ENCODE peak calls at places on chromosomes 2 and 18, in seven cellular contexts. One of them, this sample, is unnamed.

GRCh38 chr18:79944746-79945117 is 6.7 kb downstream of the SLC66A2 start:
- DNase-seq in activated T-cell treated with anti-CD3 and anti-CD28 coated beads for 24 hours: no peak
- DNase-seq in hippocampal formation: no peak
- DNase-seq in IMR-90: no peak
- DNase-seq in COR-L47: no peak
- DNase-seq in left cardiac atrium: no peak
- DNase-seq in ELF-1: no peak
- DNase-seq in this sample: no peak

GRCh38 chr2:113251118-113251517 is 27.6 kb downstream of the PAX8 start:
- DNase-seq in ELF-1: no peak
- DNase-seq in COR-L47: no peak
- DNase-seq in hippocampal formation: no peak
- DNase-seq in IMR-90: no peak
- DNase-seq in activated T-cell treated with anti-CD3 and anti-CD28 coated beads for 24 hours: no peak
- DNase-seq in left cardiac atrium: no peak
- DNase-seq in this sample: no peak

GRCh38 chr2:234388591-234388990 is 108.3 kb downstream of the ARL4C start:
- DNase-seq in hippocampal formation: no peak
- DNase-seq in left cardiac atrium: no peak
- DNase-seq in activated T-cell treated with anti-CD3 and anti-CD28 coated beads for 24 hours: no peak
- DNase-seq in COR-L47: no peak
- DNase-seq in ELF-1: no peak
- DNase-seq in IMR-90: no peak
- DNase-seq in this sample: no peak

GRCh38 chr2:127086800-127087737 is 19.9 kb downstream of the BIN1 start:
- DNase-seq in left cardiac atrium: peak; percentile 88
- DNase-seq in IMR-90: peak; percentile 88
- DNase-seq in activated T-cell treated with anti-CD3 and anti-CD28 coated beads for 24 hours: no peak
- DNase-seq in hippocampal formation: no peak
- DNase-seq in COR-L47: no peak
- DNase-seq in ELF-1: peak; percentile 98
- DNase-seq in this sample: no peak

GRCh38 chr2:241272722-241273551 is 42.5 kb downstream of the HDLBP start:
- DNase-seq in COR-L47: no peak
- DNase-seq in hippocampal formation: peak; percentile 53
- DNase-seq in IMR-90: peak; percentile 59
- DNase-seq in ELF-1: peak; percentile 40
- DNase-seq in left cardiac atrium: peak; percentile 87
- DNase-seq in activated T-cell treated with anti-CD3 and anti-CD28 coated beads for 24 hours: peak; percentile 43
- DNase-seq in this sample: peak; percentile 7

GRCh38 chr18:66813138-66813537 is 209.2 kb upstream of the CDH19 start:
- DNase-seq in ELF-1: no peak
- DNase-seq in COR-L47: no peak
- DNase-seq in hippocampal formation: no peak
- DNase-seq in activated T-cell treated with anti-CD3 and anti-CD28 coated beads for 24 hours: no peak
- DNase-seq in left cardiac atrium: no peak
- DNase-seq in IMR-90: no peak
- DNase-seq in this sample: no peak

GRCh38 chr2:225598922-225599321 is 199.4 kb downstream of the NYAP2 start:
- DNase-seq in IMR-90: no peak
- DNase-seq in ELF-1: no peak
- DNase-seq in hippocampal formation: no peak
- DNase-seq in activated T-cell treated with anti-CD3 and anti-CD28 coated beads for 24 hours: no peak
- DNase-seq in COR-L47: no peak
- DNase-seq in left cardiac atrium: no peak
- DNase-seq in this sample: no peak

GRCh38 chr2:185979546-185980071 is 241.0 kb downstream of the FSIP2 start:
- DNase-seq in IMR-90: no peak
- DNase-seq in hippocampal formation: no peak
- DNase-seq in ELF-1: no peak
- DNase-seq in COR-L47: no peak
- DNase-seq in activated T-cell treated with anti-CD3 and anti-CD28 coated beads for 24 hours: no peak
- DNase-seq in left cardiac atrium: no peak
- DNase-seq in this sample: no peak

GRCh38 chr2:240418311-240418710 is 17.2 kb upstream of the GPC1 start:
- DNase-seq in activated T-cell treated with anti-CD3 and anti-CD28 coated beads for 24 hours: no peak
- DNase-seq in left cardiac atrium: no peak
- DNase-seq in ELF-1: no peak
- DNase-seq in hippocampal formation: no peak
- DNase-seq in COR-L47: no peak
- DNase-seq in IMR-90: no peak
- DNase-seq in this sample: no peak

GRCh38 chr2:162116372-162116771 is 35.7 kb downstream of the GCG start:
- DNase-seq in activated T-cell treated with anti-CD3 and anti-CD28 coated beads for 24 hours: no peak
- DNase-seq in ELF-1: no peak
- DNase-seq in COR-L47: no peak
- DNase-seq in left cardiac atrium: no peak
- DNase-seq in hippocampal formation: no peak
- DNase-seq in IMR-90: no peak
- DNase-seq in this sample: no peak

GRCh38 chr18:457120-457519 is 43.4 kb downstream of the COLEC12 start:
- DNase-seq in ELF-1: peak; percentile 68
- DNase-seq in left cardiac atrium: peak; percentile 44
- DNase-seq in COR-L47: no peak
- DNase-seq in IMR-90: peak; percentile 70
- DNase-seq in activated T-cell treated with anti-CD3 and anti-CD28 coated beads for 24 hours: no peak
- DNase-seq in hippocampal formation: no peak
- DNase-seq in this sample: peak; percentile 16

GRCh38 chr2:144596074-144596871 is 76.4 kb upstream of the ZEB2 start:
- DNase-seq in ELF-1: peak; percentile 57
- DNase-seq in COR-L47: no peak
- DNase-seq in IMR-90: peak; percentile 69
- DNase-seq in left cardiac atrium: peak; percentile 20
- DNase-seq in activated T-cell treated with anti-CD3 and anti-CD28 coated beads for 24 hours: no peak
- DNase-seq in hippocampal formation: no peak
- DNase-seq in this sample: no peak

GRCh38 chr2:149782566-149782965 is 195.0 kb upstream of the MMADHC start:
- DNase-seq in IMR-90: peak; percentile 55
- DNase-seq in COR-L47: no peak
- DNase-seq in left cardiac atrium: no peak
- DNase-seq in activated T-cell treated with anti-CD3 and anti-CD28 coated beads for 24 hours: no peak
- DNase-seq in hippocampal formation: no peak
- DNase-seq in ELF-1: no peak
- DNase-seq in this sample: no peak

GRCh38 chr2:218959141-218959731 is at the start of gene CDK5R2:
- DNase-seq in IMR-90: peak; percentile 72
- DNase-seq in left cardiac atrium: peak; percentile 73
- DNase-seq in activated T-cell treated with anti-CD3 and anti-CD28 coated beads for 24 hours: peak; percentile 74
- DNase-seq in ELF-1: peak; percentile 93
- DNase-seq in COR-L47: peak; percentile 96
- DNase-seq in hippocampal formation: peak; percentile 64
- DNase-seq in this sample: peak; percentile 90

GRCh38 chr2:225584821-225585220 is 185.3 kb downstream of the NYAP2 start:
- DNase-seq in left cardiac atrium: no peak
- DNase-seq in ELF-1: no peak
- DNase-seq in hippocampal formation: no peak
- DNase-seq in IMR-90: no peak
- DNase-seq in COR-L47: peak; percentile 61
- DNase-seq in activated T-cell treated with anti-CD3 and anti-CD28 coated beads for 24 hours: no peak
- DNase-seq in this sample: no peak

GRCh38 chr18:52499646-52500045 is 159.6 kb downstream of the DCC start:
- DNase-seq in hippocampal formation: no peak
- DNase-seq in left cardiac atrium: no peak
- DNase-seq in COR-L47: peak; percentile 25
- DNase-seq in ELF-1: no peak
- DNase-seq in activated T-cell treated with anti-CD3 and anti-CD28 coated beads for 24 hours: no peak
- DNase-seq in IMR-90: no peak
- DNase-seq in this sample: peak; percentile 70

GRCh38 chr2:58640042-58640441 is 398.9 kb upstream of the FANCL start:
- DNase-seq in COR-L47: no peak
- DNase-seq in activated T-cell treated with anti-CD3 and anti-CD28 coated beads for 24 hours: no peak
- DNase-seq in left cardiac atrium: no peak
- DNase-seq in IMR-90: no peak
- DNase-seq in hippocampal formation: no peak
- DNase-seq in ELF-1: peak; percentile 4
- DNase-seq in this sample: no peak

GRCh38 chr2:219155054-219155644 is 5.5 kb downstream of the NHEJ1 start:
- DNase-seq in COR-L47: peak; percentile 89
- DNase-seq in activated T-cell treated with anti-CD3 and anti-CD28 coated beads for 24 hours: peak; percentile 24
- DNase-seq in ELF-1: peak; percentile 63
- DNase-seq in left cardiac atrium: no peak
- DNase-seq in hippocampal formation: peak; percentile 11
- DNase-seq in IMR-90: peak; percentile 73
- DNase-seq in this sample: peak; percentile 76

GRCh38 chr2:237922641-237923361 is 44.0 kb upstream of the UBE2F start:
- DNase-seq in IMR-90: no peak
- DNase-seq in COR-L47: no peak
- DNase-seq in hippocampal formation: no peak
- DNase-seq in ELF-1: no peak
- DNase-seq in left cardiac atrium: no peak
- DNase-seq in activated T-cell treated with anti-CD3 and anti-CD28 coated beads for 24 hours: no peak
- DNase-seq in this sample: peak; percentile 55

GRCh38 chr2:223084873-223085272 is 32.9 kb downstream of the KCNE4 start:
- DNase-seq in COR-L47: peak; percentile 75
- DNase-seq in hippocampal formation: no peak
- DNase-seq in ELF-1: peak; percentile 29
- DNase-seq in IMR-90: peak; percentile 41
- DNase-seq in activated T-cell treated with anti-CD3 and anti-CD28 coated beads for 24 hours: no peak
- DNase-seq in left cardiac atrium: no peak
- DNase-seq in this sample: peak; percentile 76

GRCh38 chr2:100628506-100628905 is 65.7 kb downstream of the PDCL3 start:
- DNase-seq in COR-L47: no peak
- DNase-seq in activated T-cell treated with anti-CD3 and anti-CD28 coated beads for 24 hours: no peak
- DNase-seq in left cardiac atrium: no peak
- DNase-seq in IMR-90: no peak
- DNase-seq in ELF-1: no peak
- DNase-seq in hippocampal formation: no peak
- DNase-seq in this sample: no peak

GRCh38 chr2:229765721-229766120 is 51.4 kb upstream of the DNER start:
- DNase-seq in activated T-cell treated with anti-CD3 and anti-CD28 coated beads for 24 hours: no peak
- DNase-seq in COR-L47: no peak
- DNase-seq in left cardiac atrium: no peak
- DNase-seq in IMR-90: no peak
- DNase-seq in hippocampal formation: no peak
- DNase-seq in ELF-1: no peak
- DNase-seq in this sample: no peak

GRCh38 chr2:241788572-241788971 is 11.9 kb downstream of the GAL3ST2 start:
- DNase-seq in hippocampal formation: no peak
- DNase-seq in left cardiac atrium: no peak
- DNase-seq in IMR-90: no peak
- DNase-seq in COR-L47: no peak
- DNase-seq in ELF-1: no peak
- DNase-seq in activated T-cell treated with anti-CD3 and anti-CD28 coated beads for 24 hours: peak; percentile 61
- DNase-seq in this sample: no peak

This sample was measured in NCI-H146.